ENCODE peak calls at places on chromosomes 3 and 15, in nine cellular contexts. S is stimulated activated CD8-positive, alpha-beta memory T cell treated with anti-CD3 and anti-CD28 coated beads, Interleukin-4, amount 100 ng/mL, for 4 hours; K is left colon; L is SHP77 treated with DMSO at 0.1 percent for 48 hours; C is A172; Y is COR-L47; F is activated CD4-positive, alpha-beta T cell treated with anti-CD3 and anti-CD28 coated beads for 24 hours; E is NCI-H1092; N is activated T-cell treated with anti-CD3 and anti-CD28 coated beads for 1 hour. U is an unnamed sample.

GRCh38 chr3:38713121-38713520 is 63.6 kb upstream of the SCN5A start:
- DNase-seq in N (no peak), S (no peak), Y (no peak), L (no peak), K (no peak), C (peak; percentile 22), F (no peak), E (no peak), U (no peak)

GRCh38 chr3:151403246-151403645 is 18.7 kb upstream of the P2RY12 start:
- DNase-seq in K (no peak), E (no peak), C (peak; percentile 76), S (no peak), Y (no peak), L (no peak), N (no peak), F (no peak), U (peak; percentile 55)

GRCh38 chr3:158465074-158465473 is 105.9 kb upstream of the MLF1 start:
- DNase-seq in S (no peak), Y (no peak), K (no peak), N (no peak), C (no peak), E (no peak), L (no peak), F (no peak), U (no peak)

GRCh38 chr3:162302983-162303624 is 806.5 kb downstream of the OTOL1 start:
- DNase-seq in L (no peak), Y (no peak), K (no peak), N (no peak), C (no peak), S (no peak), F (no peak), E (no peak), U (peak; percentile 37)

GRCh38 chr15:39774688-39775267 is 7.9 kb downstream of the FSIP1 start:
- DNase-seq in K (no peak), L (no peak), N (no peak), C (no peak), Y (no peak), S (no peak), F (peak; percentile 8), E (no peak), U (no peak)

GRCh38 chr3:30693470-30694120 is 87.2 kb downstream of the TGFBR2 start:
- DNase-seq in F (no peak), N (no peak), K (peak; percentile 22), L (peak; percentile 37), Y (peak; percentile 43), E (peak; percentile 15), C (peak; percentile 70), S (peak; percentile 11), U (peak; percentile 52)

GRCh38 chr15:85592148-85592547 is 202.6 kb downstream of the KLHL25 start:
- DNase-seq in Y (no peak), C (peak; percentile 68), E (no peak), S (no peak), L (no peak), N (no peak), F (no peak), K (no peak), U (peak; percentile 83)

GRCh38 chr3:143302638-143303171 is 183.1 kb downstream of the CHST2 start:
- DNase-seq in Y (no peak), K (no peak), S (no peak), E (no peak), N (no peak), L (no peak), C (peak; percentile 91), F (no peak), U (peak; percentile 61)

GRCh38 chr3:114362815-114363214 is 69.0 kb downstream of the TIGIT start:
- DNase-seq in S (no peak), K (no peak), Y (peak; percentile 52), C (peak; percentile 33), E (no peak), L (no peak), N (no peak), F (no peak), U (peak; percentile 15)

GRCh38 chr15:74782596-74783071 is 754 bp downstream of the CSK start:
- DNase-seq in E (no peak), F (no peak), Y (no peak), S (no peak), N (no peak), L (no peak), C (no peak), K (no peak), U (no peak)

GRCh38 chr3:124811441-124811840 is 75.7 kb downstream of the ITGB5 start:
- DNase-seq in E (no peak), F (no peak), L (no peak), K (no peak), Y (no peak), C (peak; percentile 74), S (no peak), N (no peak), U (peak; percentile 73)

GRCh38 chr3:178684881-178685590 is 148.8 kb downstream of the KCNMB2 start:
- DNase-seq in E (no peak), C (no peak), F (no peak), L (no peak), S (no peak), Y (no peak), K (no peak), N (no peak), U (no peak)

GRCh38 chr15:52224211-52224610 is 33.0 kb upstream of the GNB5 start:
- DNase-seq in F (no peak), C (no peak), E (no peak), S (no peak), N (no peak), Y (no peak), L (no peak), K (no peak), U (no peak)

GRCh38 chr15:38038659-38039442 is 104.4 kb downstream of the TMCO5A start:
- DNase-seq in N (no peak), Y (no peak), L (no peak), E (no peak), K (no peak), F (no peak), S (no peak), C (peak; percentile 76), U (peak; percentile 82)

GRCh38 chr15:30038667-30039523 is 43.9 kb upstream of the GOLGA8J start:
- DNase-seq in N (no peak), E (no peak), C (peak; percentile 46), K (peak; percentile 57), F (no peak), S (no peak), L (no peak), Y (peak; percentile 63), U (no peak)

GRCh38 chr3:42732829-42733459 is 30.3 kb upstream of the HHATL start:
- DNase-seq in Y (no peak), S (no peak), L (no peak), F (no peak), C (no peak), N (no peak), E (no peak), K (no peak), U (no peak)

GRCh38 chr3:37660782-37661181 is 200.9 kb upstream of the CTDSPL start:
- DNase-seq in F (no peak), K (no peak), E (no peak), S (no peak), Y (no peak), L (no peak), N (no peak), C (no peak), U (no peak)

GRCh38 chr3:16509721-16510619 is 3.5 kb downstream of the RFTN1 start:
- DNase-seq in S (no peak), F (no peak), K (no peak), C (no peak), N (no peak), Y (no peak), E (no peak), L (no peak), U (no peak)

GRCh38 chr15:67136802-67137201 is 71.4 kb downstream of the SMAD3 start:
- DNase-seq in F (no peak), Y (no peak), K (no peak), L (no peak), E (no peak), S (no peak), C (no peak), N (no peak), U (no peak)

GRCh38 chr15:39645138-39645975 is 64.5 kb downstream of the THBS1 start:
- DNase-seq in F (no peak), N (no peak), L (no peak), C (no peak), K (peak; percentile 27), S (no peak), Y (no peak), E (no peak), U (no peak)

GRCh38 chr15:28269097-28269496 is 52.9 kb downstream of the HERC2 start:
- DNase-seq in S (no peak), K (no peak), N (no peak), Y (no peak), E (no peak), L (no peak), C (no peak), F (no peak), U (no peak)

GRCh38 chr3:43394071-43394501 is 107.7 kb downstream of the SNRK start:
- DNase-seq in K (no peak), E (no peak), N (no peak), S (no peak), C (peak; percentile 22), Y (no peak), F (no peak), L (no peak), U (peak; percentile 14)

GRCh38 chr15:101110681-101111569 is 140.9 kb downstream of the CHSY1 start:
- DNase-seq in S (no peak), C (no peak), E (no peak), L (no peak), N (no peak), F (no peak), K (no peak), Y (no peak), U (no peak)

GRCh38 chr3:128274837-128275236 is 121.6 kb downstream of the EEFSEC start:
- DNase-seq in N (no peak), L (no peak), K (no peak), C (peak; percentile 95), S (no peak), E (no peak), Y (no peak), F (no peak), U (peak; percentile 31)

GRCh38 chr3:126989316-126990023 is 6.6 kb downstream of the PLXNA1 start:
- DNase-seq in Y (no peak), K (no peak), E (no peak), F (no peak), L (no peak), S (no peak), N (no peak), C (no peak), U (no peak)

GRCh38 chr15:39331584-39331983 is 249.3 kb upstream of the THBS1 start:
- DNase-seq in F (no peak), S (no peak), N (no peak), L (no peak), E (no peak), Y (no peak), K (no peak), C (no peak), U (no peak)

GRCh38 chr15:86572368-86572841 is 492.7 kb downstream of the AGBL1 start:
- DNase-seq in C (no peak), K (no peak), S (no peak), L (peak; percentile 14), N (no peak), E (no peak), F (no peak), Y (no peak), U (no peak)

GRCh38 chr3:134039161-134039862 is 9.6 kb upstream of the SLCO2A1 start:
- DNase-seq in K (peak; percentile 68), C (peak; percentile 33), N (no peak), S (no peak), Y (no peak), E (no peak), L (no peak), F (no peak), U (no peak)

GRCh38 chr3:189148090-189148507 is 23.7 kb upstream of the TPRG1 start:
- DNase-seq in N (peak; percentile 60), K (peak; percentile 66), C (peak; percentile 71), Y (peak; percentile 38), L (no peak), S (peak; percentile 34), E (peak; percentile 38), F (peak; percentile 48), U (peak; percentile 43)

GRCh38 chr3:58353722-58354553 is 21.2 kb downstream of the PXK start:
- DNase-seq in F (no peak), L (no peak), K (no peak), S (no peak), C (no peak), N (no peak), Y (no peak), E (no peak), U (no peak)